ENCODE peak calls at places on chromosome 17, in six cellular contexts. O is T-cell, S is fibroblast of mammary gland, T is Kasumi-1, R is foreskin fibroblast, G is PC-9. W is an unnamed sample.

GRCh38 chr17:17704931-17705330 is 23.7 kb downstream of the RAI1 start:
- DNase-seq in O (no peak), S (no peak), T (no peak), R (no peak), G (no peak), W (no peak)

GRCh38 chr17:77308768-77309726 is 168.3 kb downstream of the SEC14L1 start:
- DNase-seq in O (no peak), S (peak), T (no peak), R (peak), G (no peak), W (peak)

GRCh38 chr17:27295945-27296344 is 2.0 kb downstream of the WSB1 start:
- DNase-seq in O (no peak), S (no peak), T (no peak), R (no peak), G (no peak), W (no peak)

GRCh38 chr17:47895254-47895855 is 681 bp upstream of the SP2 start:
- DNase-seq in O (no peak), S (peak), T (no peak), R (no peak), G (peak), W (no peak)

GRCh38 chr17:82702161-82702932 is 3.8 kb upstream of the RAB40B start:
- DNase-seq in O (no peak), S (no peak), T (no peak), R (no peak), G (no peak), W (peak)

GRCh38 chr17:76007850-76008165 is 7.2 kb downstream of the CDK3 start:
- DNase-seq in O (no peak), S (no peak), T (no peak), R (no peak), G (no peak), W (no peak)

GRCh38 chr17:59331929-59332889 is 754 bp downstream of the YPEL2 start:
- DNase-seq in O (peak), S (no peak), T (peak), R (no peak), G (no peak), W (no peak)

GRCh38 chr17:17751996-17752821 is 71.0 kb downstream of the RAI1 start:
- DNase-seq in O (peak), S (peak), T (peak), R (peak), G (peak), W (peak)

GRCh38 chr17:76947771-76948170 is 79.6 kb downstream of the MGAT5B start:
- DNase-seq in O (no peak), S (no peak), T (no peak), R (no peak), G (no peak), W (no peak)

GRCh38 chr17:79545251-79546005 is 65.4 kb downstream of the RBFOX3 start:
- DNase-seq in O (no peak), S (no peak), T (no peak), R (no peak), G (no peak), W (no peak)

GRCh38 chr17:30530346-30531025 is 53.3 kb downstream of the GOSR1 start:
- DNase-seq in O (no peak), S (peak), T (no peak), R (peak), G (no peak), W (peak)

GRCh38 chr17:35930211-35931065 is at the start of gene RDM1:
- DNase-seq in O (peak), S (peak), T (peak), R (peak), G (peak), W (peak)

GRCh38 chr17:61139219-61139618 is 260.4 kb upstream of the TBX2 start:
- DNase-seq in O (peak), S (peak), T (peak), R (peak), G (peak), W (peak)

GRCh38 chr17:37691807-37692206 is 48.6 kb upstream of the DDX52 start:
- DNase-seq in O (no peak), S (no peak), T (no peak), R (no peak), G (no peak), W (no peak)

GRCh38 chr17:75319818-75320691 is 30.8 kb upstream of the SLC25A19 start:
- DNase-seq in O (no peak), S (peak), T (no peak), R (peak), G (no peak), W (peak)

GRCh38 chr17:74437702-74438101 is 5.8 kb downstream of the GPRC5C start:
- DNase-seq in O (no peak), S (peak), T (peak), R (no peak), G (no peak), W (no peak)

GRCh38 chr17:83176272-83176955 is 97.0 kb downstream of the METRNL start:
- DNase-seq in O (no peak), S (no peak), T (no peak), R (no peak), G (no peak), W (no peak)

GRCh38 chr17:147796-148740 is 10.7 kb downstream of the SCGB1C2 start:
- DNase-seq in O (no peak), S (no peak), T (no peak), R (no peak), G (no peak), W (no peak)

GRCh38 chr17:11900103-11900502 is 97.2 kb downstream of the ZNF18 start:
- DNase-seq in O (no peak), S (no peak), T (no peak), R (no peak), G (no peak), W (no peak)

GRCh38 chr17:65362826-65363225 is 198.6 kb downstream of the AXIN2 start:
- DNase-seq in O (no peak), S (peak), T (no peak), R (peak), G (peak), W (no peak)

GRCh38 chr17:40361063-40361924 is 3.2 kb downstream of the GJD3 start:
- DNase-seq in O (no peak), S (no peak), T (no peak), R (no peak), G (no peak), W (no peak)

GRCh38 chr17:58507123-58507634 is 7.3 kb downstream of the MTMR4 start:
- DNase-seq in O (no peak), S (peak), T (no peak), R (no peak), G (peak), W (peak)

GRCh38 chr17:39365252-39365651 is 36.2 kb downstream of the FBXL20 start:
- DNase-seq in O (no peak), S (peak), T (no peak), R (peak), G (no peak), W (peak)

GRCh38 chr17:38701504-38702165 is 3.4 kb upstream of the MLLT6 start:
- DNase-seq in O (peak), S (peak), T (peak), R (peak), G (no peak), W (peak)

GRCh38 chr17:75590849-75591721 is 3.5 kb downstream of the MYO15B start:
- DNase-seq in O (no peak), S (no peak), T (no peak), R (no peak), G (no peak), W (no peak)

GRCh38 chr17:4968166-4968915 is 724 bp upstream of the SPAG7 start:
- DNase-seq in O (peak), S (no peak), T (no peak), R (no peak), G (peak), W (no peak)

GRCh38 chr17:13074026-13074425 is 56.2 kb upstream of the ELAC2 start:
- DNase-seq in O (no peak), S (peak), T (no peak), R (peak), G (no peak), W (peak)

GRCh38 chr17:82980632-82981031 is 98.8 kb upstream of the METRNL start:
- DNase-seq in O (no peak), S (no peak), T (no peak), R (no peak), G (no peak), W (no peak)

GRCh38 chr17:83132251-83133081 is 53.1 kb downstream of the METRNL start:
- DNase-seq in O (no peak), S (no peak), T (no peak), R (no peak), G (peak), W (no peak)

GRCh38 chr17:81114694-81115093 is 50.6 kb upstream of the PVALEF start:
- DNase-seq in O (no peak), S (no peak), T (no peak), R (no peak), G (no peak), W (no peak)

GRCh38 chr17:61149862-61150362 is 249.7 kb upstream of the TBX2 start:
- DNase-seq in O (no peak), S (no peak), T (no peak), R (no peak), G (no peak), W (no peak)

GRCh38 chr17:78356163-78356713 is 3.6 kb downstream of the SOCS3 start:
- DNase-seq in O (peak), S (peak), T (peak), R (peak), G (peak), W (peak)

GRCh38 chr17:8001976-8002645 is at the start of gene GUCY2D:
- DNase-seq in O (no peak), S (no peak), T (no peak), R (no peak), G (no peak), W (no peak)

GRCh38 chr17:45740553-45741330 is 43.4 kb upstream of the CRHR1 start:
- DNase-seq in O (no peak), S (peak), T (no peak), R (no peak), G (no peak), W (peak)

GRCh38 chr17:71639865-71640264 is 481.0 kb upstream of the SOX9 start:
- DNase-seq in O (no peak), S (no peak), T (no peak), R (no peak), G (no peak), W (no peak)

GRCh38 chr17:65058615-65059014 is 2.1 kb upstream of the GNA13 start:
- DNase-seq in O (no peak), S (no peak), T (no peak), R (no peak), G (no peak), W (no peak)

GRCh38 chr17:28957992-28958355 is 6.7 kb upstream of the PHF12 start:
- DNase-seq in O (no peak), S (no peak), T (no peak), R (no peak), G (no peak), W (no peak)

GRCh38 chr17:50883850-50884291 is 17.7 kb upstream of the TOB1 start:
- DNase-seq in O (no peak), S (no peak), T (peak), R (no peak), G (no peak), W (no peak)

GRCh38 chr17:79365836-79366831 is 244.7 kb downstream of the RBFOX3 start:
- DNase-seq in O (no peak), S (no peak), T (no peak), R (no peak), G (no peak), W (no peak)

GRCh38 chr17:35295686-35296085 is 52.8 kb downstream of the SLFN5 start:
- DNase-seq in O (no peak), S (peak), T (no peak), R (no peak), G (no peak), W (no peak)

W was measured in AG10803.